ENCODE peak calls at places on chromosomes 1 and 21, in five cellular contexts. B, I, Q, V and L are unnamed samples.

GRCh38 chr1:97145321-97145956 is 423.9 kb downstream of the PTBP2 start:
- DNase-seq in B (peak), I (no peak), Q (peak), V (peak), L (peak)

GRCh38 chr21:44927587-44928461 is 7.1 kb upstream of the ITGB2 start:
- DNase-seq in B (peak), I (peak), Q (peak), V (peak), L (peak)

GRCh38 chr1:230170153-230170547 is 103.1 kb downstream of the GALNT2 start:
- DNase-seq in B (no peak), I (no peak), Q (no peak), V (no peak), L (no peak)

GRCh38 chr1:41629136-41629535 is 144.7 kb upstream of the EDN2 start:
- DNase-seq in B (no peak), I (no peak), Q (no peak), V (peak), L (no peak)

GRCh38 chr1:173255214-173255813 is 48.2 kb upstream of the TNFSF4 start:
- DNase-seq in B (peak), I (no peak), Q (peak), V (peak), L (peak)

GRCh38 chr1:152768847-152769533 is 6.0 kb upstream of the LCE1F start:
- DNase-seq in B (no peak), I (no peak), Q (no peak), V (peak), L (no peak)

GRCh38 chr1:9538669-9539164 is 548 bp upstream of the SLC25A33 start:
- DNase-seq in B (no peak), I (peak), Q (no peak), V (no peak), L (no peak)

GRCh38 chr1:67534627-67535065 is 104.4 kb upstream of the SERBP1 start:
- DNase-seq in B (peak), I (no peak), Q (no peak), V (peak), L (peak)

GRCh38 chr21:36830041-36830440 is 131.1 kb downstream of the SIM2 start:
- DNase-seq in B (no peak), I (no peak), Q (no peak), V (no peak), L (no peak)

GRCh38 chr1:31830511-31830910 is 14.7 kb upstream of the SPOCD1 start:
- DNase-seq in B (no peak), I (no peak), Q (no peak), V (no peak), L (no peak)

GRCh38 chr1:204685236-204686006 is at the start of gene LRRN2:
- DNase-seq in B (no peak), I (no peak), Q (no peak), V (no peak), L (peak)

GRCh38 chr1:156488566-156489165 is 11.9 kb downstream of the MEF2D start:
- DNase-seq in B (no peak), I (no peak), Q (no peak), V (no peak), L (peak)

GRCh38 chr1:193747579-193747978 is 561.2 kb upstream of the B3GALT2 start:
- DNase-seq in B (no peak), I (no peak), Q (no peak), V (no peak), L (peak)

GRCh38 chr1:56153276-56153675 is 426.1 kb downstream of the PLPP3 start:
- DNase-seq in B (no peak), I (no peak), Q (no peak), V (no peak), L (no peak)

GRCh38 chr1:210264521-210265380 is 32.2 kb downstream of the SERTAD4 start:
- DNase-seq in B (peak), I (no peak), Q (peak), V (peak), L (peak)

GRCh38 chr1:35807614-35808375 is at the start of gene AGO4:
- DNase-seq in B (peak), I (peak), Q (peak), V (peak), L (peak)

GRCh38 chr1:151171190-151171589 is 4.6 kb downstream of the TMOD4 start:
- DNase-seq in B (no peak), I (no peak), Q (no peak), V (no peak), L (no peak)

GRCh38 chr1:223426936-223427335 is 33.7 kb downstream of the CCDC185 start:
- DNase-seq in B (no peak), I (no peak), Q (no peak), V (no peak), L (no peak)

GRCh38 chr1:24648919-24649318 is 5.8 kb downstream of the SRRM1 start:
- DNase-seq in B (no peak), I (no peak), Q (no peak), V (no peak), L (no peak)

GRCh38 chr1:179036844-179037465 is 11.3 kb downstream of the FAM20B start:
- DNase-seq in B (peak), I (no peak), Q (peak), V (peak), L (peak)

GRCh38 chr1:167728818-167729410 is 7.1 kb downstream of the MPZL1 start:
- DNase-seq in B (no peak), I (no peak), Q (no peak), V (no peak), L (no peak)

GRCh38 chr1:31855038-31855845 is 39.4 kb upstream of the SPOCD1 start:
- DNase-seq in B (peak), I (no peak), Q (peak), V (peak), L (peak)

GRCh38 chr21:34705032-34705431 is 36.2 kb downstream of the CLIC6 start:
- DNase-seq in B (no peak), I (no peak), Q (no peak), V (no peak), L (peak)

GRCh38 chr1:202968895-202969295 is 1.8 kb upstream of the CYB5R1 start:
- DNase-seq in B (peak), I (no peak), Q (peak), V (peak), L (peak)